ENCODE peak calls at places on chromosomes 6 and 20, in four cellular contexts. E is heart left ventricle, Y is esophagus muscularis mucosa, T is Peyer's patch. Z is an unnamed sample.

GRCh38 chr6:79946242-79946641 is 1.1 kb downstream of the ELOVL4 start:
- DNase-seq in E (no peak), Y (no peak), T (no peak), Z (no peak)

GRCh38 chr6:56474531-56474930 is 168.2 kb downstream of the DST start:
- DNase-seq in E (no peak), Y (no peak), T (no peak), Z (no peak)

GRCh38 chr6:156316613-156317012 is 460.6 kb upstream of the ARID1B start:
- DNase-seq in E (no peak), Y (no peak), T (no peak), Z (no peak)

GRCh38 chr6:89079611-89080213 is 839 bp upstream of the PNRC1 start:
- DNase-seq in E (peak; percentile 48), Y (peak; percentile 93), T (peak; percentile 83), Z (peak; percentile 52)

GRCh38 chr6:43746613-43747101 is 23.4 kb upstream of the VEGFA start:
- DNase-seq in E (no peak), Y (no peak), T (peak; percentile 37), Z (no peak)

GRCh38 chr6:144721232-144721631 is 436.1 kb downstream of the UTRN start:
- DNase-seq in E (no peak), Y (no peak), T (no peak), Z (no peak)

GRCh38 chr20:45405566-45406259 is 2.4 kb upstream of the DBNDD2 start:
- DNase-seq in E (peak; percentile 57), Y (no peak), T (peak; percentile 58), Z (no peak)

GRCh38 chr6:139017227-139017626 is 11.3 kb upstream of the ABRACL start:
- DNase-seq in E (no peak), Y (no peak), T (no peak), Z (no peak)

GRCh38 chr6:144379356-144379755 is 94.2 kb downstream of the UTRN start:
- DNase-seq in E (no peak), Y (no peak), T (no peak), Z (no peak)

GRCh38 chr20:21968486-21968885 is 263.0 kb downstream of the PAX1 start:
- DNase-seq in E (no peak), Y (no peak), T (no peak), Z (no peak)

GRCh38 chr6:111972714-111973678 is 80.9 kb upstream of the CCN6 start:
- DNase-seq in E (peak; percentile 29), Y (peak; percentile 92), T (peak; percentile 66), Z (peak; percentile 67)

GRCh38 chr20:10430000-10430466 is 4.0 kb downstream of the MKKS start:
- DNase-seq in E (no peak), Y (no peak), T (no peak), Z (no peak)

GRCh38 chr6:97205936-97206335 is 77.1 kb downstream of the MMS22L start:
- DNase-seq in E (no peak), Y (no peak), T (no peak), Z (no peak)

GRCh38 chr6:53811082-53811481 is 16.3 kb downstream of the LRRC1 start:
- DNase-seq in E (no peak), Y (no peak), T (peak; percentile 88), Z (no peak)

GRCh38 chr6:16704706-16705402 is 56.4 kb downstream of the ATXN1 start:
- DNase-seq in E (no peak), Y (no peak), T (no peak), Z (no peak)

GRCh38 chr6:145964948-145965366 is 799 bp upstream of the SHPRH start:
- DNase-seq in E (no peak), Y (no peak), T (no peak), Z (no peak)

GRCh38 chr20:51752343-51752951 is 15.7 kb downstream of the ATP9A start:
- DNase-seq in E (no peak), Y (no peak), T (no peak), Z (no peak)

GRCh38 chr6:11007715-11008608 is 36.1 kb downstream of the ELOVL2 start:
- DNase-seq in E (no peak), Y (no peak), T (no peak), Z (no peak)

GRCh38 chr20:52590100-52590499 is 382.1 kb upstream of the TSHZ2 start:
- DNase-seq in E (no peak), Y (no peak), T (no peak), Z (peak; percentile 18)

GRCh38 chr6:126199482-126199881 is 140.4 kb upstream of the CENPW start:
- DNase-seq in E (no peak), Y (no peak), T (no peak), Z (no peak)

GRCh38 chr6:157322792-157323113 is 566 bp downstream of the TMEM242 start:
- DNase-seq in E (no peak), Y (peak; percentile 17), T (no peak), Z (no peak)

GRCh38 chr20:57672953-57673575 is 36.8 kb downstream of the PMEPA1 start:
- DNase-seq in E (no peak), Y (no peak), T (no peak), Z (no peak)

GRCh38 chr6:20377623-20378265 is 23.9 kb upstream of the E2F3 start:
- DNase-seq in E (no peak), Y (no peak), T (no peak), Z (no peak)

GRCh38 chr6:166567107-166567506 is 19.4 kb downstream of the RAMACL start:
- DNase-seq in E (no peak), Y (no peak), T (no peak), Z (no peak)

GRCh38 chr6:21348462-21349195 is 244.9 kb upstream of the SOX4 start:
- DNase-seq in E (no peak), Y (no peak), T (no peak), Z (no peak)

GRCh38 chr20:21505810-21506530 is 7.9 kb downstream of the NKX2-2 start:
- DNase-seq in E (no peak), Y (no peak), T (peak; percentile 53), Z (no peak)

GRCh38 chr20:34595377-34596184 is 37.1 kb downstream of the MAP1LC3A start:
- DNase-seq in E (no peak), Y (peak; percentile 39), T (no peak), Z (no peak)

GRCh38 chr20:45318386-45318939 is 10.4 kb upstream of the MATN4 start:
- DNase-seq in E (no peak), Y (no peak), T (no peak), Z (no peak)

DNA sequence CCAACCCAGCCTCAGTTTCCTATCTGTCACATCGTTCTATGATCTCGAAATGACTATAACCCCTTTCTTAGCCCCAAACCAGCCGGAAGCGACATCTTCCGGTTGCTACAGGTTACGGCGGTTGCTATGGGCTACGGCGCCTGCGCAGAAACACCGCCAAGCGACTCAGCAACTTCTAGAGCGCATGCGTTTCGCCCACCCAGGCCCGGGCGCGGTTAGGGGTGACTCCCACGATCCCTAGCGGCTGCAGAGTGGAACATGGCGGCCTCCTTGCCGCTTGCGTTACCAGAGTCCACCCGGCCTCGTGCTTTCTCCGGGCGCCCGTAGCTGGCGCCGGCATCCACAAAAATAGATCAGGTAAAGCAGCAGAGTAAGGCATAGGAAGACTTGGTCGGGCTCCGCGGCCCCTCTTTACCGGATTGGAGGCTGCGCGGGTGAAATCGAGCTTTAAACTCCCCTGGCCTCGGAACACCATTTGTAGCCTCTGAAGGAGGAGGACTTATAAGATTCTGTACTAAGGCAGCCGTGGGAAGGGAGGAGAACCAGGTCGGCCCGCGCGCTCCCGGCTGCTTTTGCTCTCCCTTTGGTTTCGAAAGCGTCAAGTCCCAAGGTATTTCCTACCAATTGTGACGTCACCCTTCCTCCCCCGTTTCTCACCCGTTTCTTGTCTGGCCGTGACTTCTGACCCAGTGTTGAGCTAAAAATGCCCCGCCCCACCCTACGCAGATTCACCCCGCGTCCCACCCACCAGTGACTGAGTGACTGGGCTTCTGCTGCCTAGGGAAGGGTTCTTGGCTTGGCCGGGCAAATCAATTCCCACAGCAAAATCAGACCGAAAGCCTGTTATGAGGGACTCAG is 3.5 kb downstream of the SDCBP2 start:
- DNase-seq in E (peak; percentile 98), Y (peak; percentile 99), T (peak; percentile 99), Z (peak; percentile 93)
- TF ChIP-seq POLR2A in E (peak; percentile 79), Y (peak; percentile 94), T (peak; percentile 86), Z (peak; percentile 91)

GRCh38 chr20:42678895-42679294 is 510.8 kb downstream of the PTPRT start:
- DNase-seq in E (no peak), Y (no peak), T (no peak), Z (no peak)
- TF ChIP-seq CTCF in E (peak; percentile 21), Y (no peak), T (peak; percentile 14), Z (no peak)

GRCh38 chr6:130500693-130501092 is 134.9 kb downstream of the TMEM200A start:
- DNase-seq in E (no peak), Y (no peak), T (no peak), Z (no peak)
- H3K4me3 ChIP-seq in E (no peak overlapping the region), Y (no peak overlapping the region), T (no peak overlapping the region), Z (no peak overlapping the region)

DNA sequence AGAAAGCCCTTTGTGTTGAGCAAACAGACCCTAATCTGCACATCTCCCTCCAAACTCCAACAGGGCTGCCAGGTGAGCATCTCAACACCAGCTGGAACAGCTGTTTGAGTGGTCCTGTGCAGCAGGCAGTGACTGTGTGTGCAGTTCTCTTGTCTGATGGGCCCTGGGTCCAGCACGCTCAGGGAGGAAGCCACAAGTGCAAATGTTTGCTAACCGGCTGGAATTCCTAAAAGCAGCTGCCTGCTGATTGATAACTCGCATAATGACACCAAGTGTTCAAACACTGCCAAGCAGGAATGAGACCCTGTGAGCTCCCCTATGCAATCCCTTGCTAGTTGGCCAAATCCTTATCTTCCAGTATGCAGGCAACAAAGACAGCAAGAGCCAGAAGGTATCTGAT is 650.6 kb downstream of the CBLN4 start:
- DNase-seq in E (no peak), Y (no peak), T (no peak), Z (no peak)
- TF ChIP-seq POLR2A in E (no peak), Y (no peak), T (no peak), Z (no peak)